ENCODE peak calls at places on chromosomes 4 and X, in four cellular contexts. A, P, Z and D are unnamed samples.

GRCh38 chr4:121873604-121874003 is 3.3 kb upstream of the BBS7 start:
- DNase-seq in A (no peak), Z (no peak), P (no peak), D (no peak)

GRCh38 chr4:24477919-24478318 is 106.4 kb downstream of the DHX15 start:
- DNase-seq in P (peak; percentile 68), Z (peak; percentile 42), A (peak; percentile 19), D (no peak)

GRCh38 chr4:122412547-122412946 is 33.7 kb downstream of the ADAD1 start:
- DNase-seq in Z (no peak), P (no peak), A (no peak), D (no peak)

GRCh38 chr4:25107827-25108516 is 52.3 kb downstream of the SEPSECS start:
- DNase-seq in Z (no peak), A (no peak), P (no peak), D (no peak)

GRCh38 chrX:13899607-13900006 is 82.7 kb upstream of the GPM6B start:
- DNase-seq in P (peak; percentile 21), Z (no peak), A (no peak), D (peak; percentile 98)

GRCh38 chr4:135434936-135435335 is 1233.3 kb upstream of the PABPC4L start:
- DNase-seq in A (no peak), Z (no peak), P (no peak), D (peak; percentile 12)

GRCh38 chr4:185328586-185328985 is 67.1 kb downstream of the LRP2BP start:
- DNase-seq in P (no peak), A (no peak), Z (no peak), D (no peak)

GRCh38 chr4:25405453-25405852 is 28.4 kb downstream of the ANAPC4 start:
- DNase-seq in A (no peak), Z (no peak), P (no peak), D (no peak)

GRCh38 chr4:158825443-158826036 is 56.7 kb downstream of the FNIP2 start:
- DNase-seq in A (no peak), Z (no peak), P (no peak), D (no peak)

GRCh38 chr4:151250706-151251105 is 26.3 kb upstream of the PRSS48 start:
- DNase-seq in Z (peak; percentile 73), P (no peak), A (peak; percentile 83), D (no peak)

GRCh38 chr4:176277162-176277904 is 8.3 kb upstream of the ASB5 start:
- DNase-seq in A (peak; percentile 75), Z (peak; percentile 75), P (peak; percentile 64), D (peak; percentile 53)

GRCh38 chr4:182143086-182143821 is 99.9 kb upstream of the TENM3 start:
- DNase-seq in P (no peak), A (peak; percentile 53), Z (peak; percentile 24), D (peak; percentile 48)
- TF ChIP-seq EZH2 in P (no peak), A (no peak), Z (no peak), D (no peak)

GRCh38 chr4:40511017-40511614 is 118.5 kb downstream of the RBM47 start:
- DNase-seq in A (no peak), P (no peak), Z (no peak), D (no peak)

GRCh38 chr4:40516651-40517050 is 113.0 kb downstream of the RBM47 start:
- DNase-seq in A (peak; percentile 15), Z (peak; percentile 57), P (no peak), D (no peak)

GRCh38 chr4:40514409-40515025 is 115.1 kb downstream of the RBM47 start:
- DNase-seq in Z (no peak), A (no peak), P (no peak), D (no peak)

GRCh38 chr4:40515398-40516293 is 114.0 kb downstream of the RBM47 start:
- DNase-seq in P (no peak), Z (peak; percentile 54), A (peak; percentile 11), D (no peak)

DNA sequence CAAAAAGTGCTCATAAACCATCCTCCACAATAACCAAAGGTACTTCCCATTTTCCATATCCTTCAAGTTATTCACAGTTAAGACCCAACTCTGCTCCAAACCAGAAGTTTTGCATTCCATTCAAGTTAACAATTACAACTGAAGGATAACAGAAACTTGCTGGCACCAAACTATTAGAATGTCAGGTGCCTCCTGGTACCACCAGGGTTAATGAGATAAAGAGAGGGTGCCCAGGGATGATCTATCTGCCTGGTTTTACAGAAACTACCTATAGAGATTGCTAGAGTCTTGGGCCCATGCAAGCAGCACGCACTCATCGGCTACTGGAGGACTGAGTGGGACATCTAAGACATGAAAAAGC is 114.6 kb downstream of the RBM47 start:
- DNase-seq in A (no peak), Z (no peak), P (no peak), D (peak; percentile 70)
- H3K27ac ChIP-seq in A (no peak overlapping the region), Z (no peak overlapping the region), P (no peak overlapping the region), D (no peak overlapping the region)

GRCh38 chr4:98706935-98707334 is 48.5 kb upstream of the TSPAN5 start:
- DNase-seq in Z (no peak), A (no peak), P (no peak), D (no peak)
- H3K4me3 ChIP-seq in Z (no peak overlapping the region), A (no peak overlapping the region), P (no peak overlapping the region), D (no peak overlapping the region)

DNA sequence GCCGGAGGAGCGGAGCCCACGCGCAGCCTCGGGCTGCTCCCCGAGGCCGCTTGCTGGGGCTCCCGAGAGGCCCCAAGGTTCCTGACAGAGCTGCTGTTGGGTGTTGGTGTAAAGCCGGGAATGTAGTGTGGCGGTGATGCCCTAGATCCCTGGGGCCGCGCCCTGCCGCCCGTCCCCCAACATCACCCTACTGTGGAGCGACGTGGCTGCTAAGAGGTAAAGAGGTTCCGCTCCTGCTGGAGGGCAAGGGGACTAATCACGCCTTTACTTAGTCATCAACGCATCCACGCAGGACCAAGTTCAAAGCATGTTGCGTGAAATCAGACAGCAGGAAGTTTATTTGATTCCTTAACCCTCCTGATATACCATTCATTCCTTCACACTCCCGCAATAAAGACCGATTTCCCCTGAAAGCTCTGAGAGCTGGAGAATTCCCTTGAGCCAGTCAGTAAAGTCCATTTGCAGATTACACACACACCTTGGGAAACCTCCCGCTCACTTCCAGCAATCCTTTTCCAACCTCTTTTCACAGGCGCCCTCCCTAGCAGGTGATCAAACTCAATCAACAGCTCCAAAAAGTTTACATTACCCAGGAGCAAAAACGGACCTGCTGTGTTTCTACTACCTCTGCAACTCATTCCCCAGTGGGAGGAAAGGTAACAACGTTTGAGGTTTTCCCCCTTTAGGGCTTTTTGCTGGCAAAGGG is 578 bp upstream of the GABRA2 start:
- DNase-seq in P (no peak), A (peak; percentile 6), Z (peak; percentile 47), D (no peak)
- TF ChIP-seq EZH2 in P (peak; percentile 53), A (peak; percentile 53), Z (peak; percentile 61), D (peak; percentile 100)

GRCh38 chr4:68865178-68865638 is 49.4 kb downstream of the UGT2B10 start:
- DNase-seq in A (no peak), P (no peak), Z (no peak), D (no peak)
- H3K27ac ChIP-seq in A (no peak overlapping the region), P (no peak overlapping the region), Z (no peak overlapping the region), D (no peak overlapping the region)

GRCh38 chrX:44175455-44175854 is 168.0 kb downstream of the EFHC2 start:
- DNase-seq in Z (no peak), P (no peak), A (no peak), D (no peak)
- H3K4me3 ChIP-seq in Z (no peak overlapping the region), P (no peak overlapping the region), A (no peak overlapping the region), D (no peak overlapping the region)

GRCh38 chrX:24395775-24396174 is 35.3 kb downstream of the SUPT20HL1 start:
- DNase-seq in A (peak; percentile 78), P (peak; percentile 76), Z (peak; percentile 75), D (peak; percentile 68)

GRCh38 chrX:24398766-24399165 is 38.3 kb downstream of the SUPT20HL1 start:
- DNase-seq in Z (no peak), A (no peak), P (no peak), D (peak; percentile 93)

GRCh38 chrX:24392709-24393108 is 32.3 kb downstream of the SUPT20HL1 start:
- DNase-seq in Z (no peak), A (no peak), P (no peak), D (no peak)

GRCh38 chrX:24396236-24396929 is 35.9 kb downstream of the SUPT20HL1 start:
- DNase-seq in Z (no peak), P (no peak), A (no peak), D (peak; percentile 60)

DNA sequence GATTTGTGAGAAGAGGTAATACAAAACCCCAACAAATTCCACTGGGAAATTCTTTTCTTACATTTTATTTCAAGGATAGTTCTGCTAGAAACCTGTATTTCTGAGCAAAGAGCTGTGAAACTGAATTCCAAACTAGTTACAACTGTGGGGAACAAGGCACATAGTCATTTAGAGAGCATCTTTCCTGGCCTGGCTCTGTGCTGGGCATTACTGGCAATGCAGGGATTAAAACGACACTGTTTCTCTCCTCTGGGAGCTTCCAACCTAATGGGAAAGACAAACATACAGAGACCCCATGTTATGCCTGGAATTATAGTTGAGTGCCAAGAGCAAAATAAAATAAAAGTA is 36.5 kb downstream of the SUPT20HL1 start:
- DNase-seq in P (no peak), A (no peak), Z (no peak), D (no peak)
- TF ChIP-seq EZH2 in P (no peak), A (no peak), Z (no peak), D (no peak)

GRCh38 chr4:79421483-79421882 is 13.5 kb upstream of the GK2 start:
- DNase-seq in P (no peak), A (no peak), Z (no peak), D (no peak)
- H3K27ac ChIP-seq in P (no peak overlapping the region), A (no peak overlapping the region), Z (no peak overlapping the region), D (no peak overlapping the region)